ENCODE peak calls at places on chromosomes 16 and 17, in seven cellular contexts. B is endodermal cell, Q is neural progenitor cell, R is H1, C is GM12878, J is mammary epithelial cell, H is HCT116. F is an unnamed sample.

GRCh38 chr16:87764600-87765472 is 950 bp downstream of the KLHDC4 start:
- DNase-seq in Q (no peak), C (no peak), J (no peak), B (no peak), R (no peak), H (no peak), F (no peak)

GRCh38 chr16:84459517-84459894 is 45.0 kb downstream of the MEAK7 start:
- DNase-seq in J (no peak), H (no peak), Q (no peak), C (no peak), R (no peak), B (no peak), F (no peak)

GRCh38 chr16:85173981-85174751 is 61.9 kb upstream of the CIBAR2 start:
- DNase-seq in R (no peak), C (no peak), J (peak), B (peak), Q (peak), H (peak), F (peak)

GRCh38 chr17:65589321-65589720 is 27.9 kb upstream of the AXIN2 start:
- DNase-seq in J (no peak), C (no peak), R (no peak), H (no peak), Q (no peak), B (no peak), F (peak)

GRCh38 chr17:48625502-48626201 is 506 bp downstream of the HOXB9 start:
- DNase-seq in C (no peak), R (peak), H (no peak), B (peak), J (peak), Q (peak), F (peak)

GRCh38 chr16:85752511-85753420 is 1.9 kb upstream of the C16orf74 start:
- DNase-seq in H (no peak), J (peak), Q (peak), C (no peak), B (peak), R (peak), F (no peak)

GRCh38 chr16:54286330-54287017 is at the start of gene IRX3:
- DNase-seq in H (peak), R (peak), J (peak), C (no peak), B (peak), Q (peak), F (peak)

GRCh38 chr16:3149193-3149530 is 14.3 kb downstream of the ZNF213 start:
- DNase-seq in J (no peak), B (no peak), Q (no peak), C (no peak), H (no peak), R (no peak), F (peak)

GRCh38 chr16:6726621-6727020 is 606.0 kb upstream of the RBFOX1 start:
- DNase-seq in J (no peak), R (no peak), H (no peak), C (no peak), Q (no peak), B (no peak), F (no peak)

GRCh38 chr17:34826332-34826731 is 134.9 kb downstream of the CCT6B start:
- DNase-seq in H (no peak), C (no peak), Q (no peak), B (no peak), J (peak), R (no peak), F (no peak)

GRCh38 chr17:75518201-75518600 is 1.9 kb downstream of the TSEN54 start:
- DNase-seq in C (peak), J (no peak), H (no peak), B (no peak), Q (no peak), R (no peak), F (no peak)

GRCh38 chr16:10957771-10958486 is 13.6 kb downstream of the CLEC16A start:
- DNase-seq in B (no peak), Q (no peak), J (peak), C (no peak), H (no peak), R (no peak), F (no peak)

GRCh38 chr17:64608571-64608981 is 53.5 kb downstream of the SMURF2 start:
- DNase-seq in C (no peak), Q (no peak), H (no peak), B (no peak), J (peak), R (no peak), F (no peak)

GRCh38 chr17:76405607-76405966 is 21.2 kb downstream of the SPHK1 start:
- DNase-seq in R (no peak), J (no peak), H (no peak), B (no peak), C (no peak), Q (no peak), F (peak)

GRCh38 chr17:29176500-29177351 is 3.5 kb downstream of the MYO18A start:
- DNase-seq in R (peak), Q (peak), B (peak), J (peak), H (no peak), C (no peak), F (peak)

GRCh38 chr17:3557768-3558583 is at the start of gene TRPV3:
- DNase-seq in Q (no peak), R (no peak), J (peak), B (peak), C (peak), H (peak), F (peak)

GRCh38 chr16:49986351-49987124 is 38.5 kb upstream of the CNEP1R1 start:
- DNase-seq in R (no peak), J (no peak), Q (no peak), C (no peak), B (peak), H (peak), F (no peak)

GRCh38 chr16:75022567-75022966 is 23.7 kb downstream of the ZNRF1 start:
- DNase-seq in R (no peak), Q (no peak), B (no peak), H (no peak), C (no peak), J (no peak), F (no peak)

GRCh38 chr16:72561-73537 is at the start of gene RHBDF1:
- DNase-seq in Q (peak), B (peak), R (peak), J (peak), H (no peak), C (no peak), F (peak)

GRCh38 chr16:87173294-87173883 is 143.8 kb downstream of the C16orf95 start:
- DNase-seq in J (no peak), C (no peak), R (no peak), Q (no peak), B (no peak), H (no peak), F (no peak)

GRCh38 chr17:17387017-17387416 is 83.8 kb downstream of the NT5M start:
- DNase-seq in Q (no peak), J (peak), R (no peak), C (no peak), B (peak), H (peak), F (peak)

GRCh38 chr17:30939059-30939689 is 17.4 kb downstream of the ADAP2 start:
- DNase-seq in C (peak), H (no peak), Q (no peak), R (no peak), B (no peak), J (no peak), F (no peak)

DNA sequence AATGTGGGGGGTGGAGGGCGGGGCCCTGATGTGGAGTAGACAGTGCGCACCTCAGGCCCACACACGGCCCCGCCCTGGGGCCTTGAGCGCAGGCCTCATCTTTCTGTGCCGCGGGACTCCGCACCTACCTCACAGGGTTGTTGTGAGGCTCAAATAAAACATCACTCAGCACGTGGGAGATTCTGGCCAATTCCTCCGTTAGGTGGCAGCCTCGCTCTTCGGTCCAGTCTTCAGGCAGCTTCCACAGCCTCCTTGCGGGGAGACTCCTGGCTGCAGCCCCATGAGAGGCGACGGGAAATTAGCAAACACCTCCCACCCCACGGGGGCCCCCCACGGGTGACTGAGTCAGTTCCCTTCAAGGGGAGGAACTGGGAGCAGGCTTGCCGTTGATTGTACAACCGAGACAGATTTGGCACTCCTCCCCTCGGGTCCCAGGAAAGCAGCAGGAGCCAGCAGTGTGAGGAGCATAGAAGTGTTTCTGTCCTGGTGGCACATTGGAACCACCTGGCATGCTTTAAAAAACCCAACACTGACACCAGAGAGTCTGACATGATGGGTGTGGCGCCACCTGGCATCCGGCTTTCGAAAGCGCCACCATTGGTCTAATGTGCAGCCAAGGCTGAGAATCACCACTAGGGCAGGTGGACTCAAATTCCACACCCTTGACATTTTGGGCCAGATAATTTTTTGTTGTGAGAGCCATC is 7.6 kb downstream of the MRM1 start:
- DNase-seq in R (peak), B (peak), J (peak), Q (peak), H (peak), C (no peak), F (no peak)
- TF ChIP-seq CTCF in R (peak), B (peak), J (peak), Q (peak), H (peak), C (peak), F (peak)

DNA sequence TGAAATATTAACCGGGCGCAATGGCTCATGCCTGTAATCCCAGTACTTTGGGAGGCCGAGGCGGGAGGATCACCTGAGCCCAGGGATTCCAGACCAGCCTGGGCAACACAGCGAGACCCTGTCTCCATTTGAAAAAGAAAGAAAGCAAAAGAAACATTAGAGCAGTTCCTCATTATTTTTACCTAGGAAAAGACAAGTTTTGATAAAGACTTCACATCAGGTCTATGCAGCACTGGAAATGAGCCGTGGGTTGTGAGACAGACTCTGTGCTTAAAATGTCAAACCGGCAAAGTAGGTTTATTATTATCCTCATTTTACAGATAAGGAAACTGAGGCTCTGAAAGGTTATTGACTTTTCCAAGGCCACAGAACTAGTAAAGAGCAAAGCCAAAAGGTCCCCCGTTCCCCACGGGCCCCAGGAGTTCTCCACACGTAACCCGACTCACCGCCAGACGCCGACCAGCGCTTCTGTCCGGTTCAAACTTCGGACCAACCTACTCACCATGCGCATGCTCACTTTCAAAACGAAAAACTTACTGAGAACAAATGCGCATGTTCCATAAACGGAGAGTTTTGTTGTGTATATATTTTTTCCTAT is 393 bp downstream of the TUBD1 start:
- DNase-seq in J (no peak), B (no peak), R (no peak), C (no peak), Q (no peak), H (no peak), F (peak)
- H3K27ac ChIP-seq in J (peak), B (no peak), R (no peak), C (peak), Q (no peak), H (peak), F (peak)

GRCh38 chr17:55770220-55770870 is 19.5 kb downstream of the PCTP start:
- DNase-seq in J (peak), C (no peak), B (no peak), R (no peak), H (peak), Q (peak), F (no peak)
- H3K9ac ChIP-seq in J (no peak), C (no peak), B (no peak), R (no peak), H (no peak), Q (no peak), F (no peak)

GRCh38 chr16:72836985-72837384 is 210.9 kb downstream of the ZFHX3 start:
- DNase-seq in B (peak), Q (peak), J (no peak), H (no peak), R (no peak), C (no peak), F (no peak)
- TF ChIP-seq CTCF in B (peak), Q (peak), J (no peak), H (peak), R (peak), C (no peak), F (no peak)

GRCh38 chr16:28543072-28543471 is 4.3 kb upstream of the NUPR1 start:
- DNase-seq in Q (no peak), H (no peak), J (no peak), C (no peak), R (no peak), B (no peak), F (peak)
- H3K27ac ChIP-seq in Q (no peak), H (no peak), J (no peak), C (no peak), R (no peak), B (no peak), F (no peak)

GRCh38 chr17:80473701-80474100 is 2.7 kb downstream of the NPTX1 start:
- DNase-seq in C (no peak), B (no peak), J (no peak), R (no peak), Q (no peak), H (no peak), F (peak)
- H3K9ac ChIP-seq in C (no peak), B (no peak), J (no peak), R (no peak), Q (no peak), H (no peak), F (no peak)

GRCh38 chr16:1941162-1941923 is 1.7 kb downstream of the MSRB1 start:
- DNase-seq in C (no peak), R (no peak), J (no peak), H (no peak), Q (peak), B (peak), F (no peak)
- TF ChIP-seq CTCF in C (no peak), R (peak), J (peak), H (peak), Q (peak), B (peak), F (peak)

DNA sequence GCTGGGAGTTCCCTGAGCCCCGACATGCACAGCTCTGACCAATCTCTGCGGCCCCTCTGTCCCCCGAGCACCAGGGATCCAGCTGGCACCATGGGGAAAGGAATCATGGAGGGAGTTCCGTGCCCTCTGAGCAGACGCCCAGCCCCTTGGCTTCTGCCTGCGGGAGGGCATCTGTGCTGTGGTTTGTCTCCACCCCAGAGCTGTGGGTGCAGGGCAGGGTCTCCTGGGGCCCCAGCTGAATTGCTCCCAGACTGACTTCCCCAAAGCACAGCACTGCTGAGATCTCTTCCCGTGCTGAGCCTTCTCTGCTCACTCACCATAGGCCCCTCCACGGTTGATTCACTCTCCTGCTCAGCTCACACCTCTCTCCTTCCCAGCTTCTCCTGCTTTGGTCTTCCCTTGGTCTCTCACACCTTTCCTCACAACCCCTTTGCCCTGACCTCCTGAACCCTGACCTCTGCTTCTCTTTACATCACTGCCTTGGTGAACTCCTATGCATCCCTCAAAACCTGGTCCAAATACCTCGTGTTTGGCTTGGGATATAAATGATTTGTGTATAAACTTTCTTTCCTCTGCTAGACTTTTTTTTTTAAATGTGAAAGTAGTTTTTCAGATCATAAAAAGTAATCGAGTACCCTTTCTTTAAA is 265.2 kb downstream of the SEC14L1 start:
- DNase-seq in J (no peak), R (no peak), B (no peak), H (no peak), C (no peak), Q (no peak), F (no peak)
- H3K27ac ChIP-seq in J (no peak), R (no peak), B (no peak), H (no peak), C (peak), Q (no peak), F (no peak)

GRCh38 chr17:13593021-13593751 is 8.5 kb downstream of the HS3ST3A1 start:
- DNase-seq in Q (no peak), C (no peak), H (no peak), J (no peak), R (no peak), B (no peak), F (no peak)

GRCh38 chr17:13587487-13588338 is 14.0 kb downstream of the HS3ST3A1 start:
- DNase-seq in H (no peak), B (no peak), R (no peak), Q (no peak), J (no peak), C (no peak), F (no peak)

GRCh38 chr17:13590441-13590840 is 11.3 kb downstream of the HS3ST3A1 start:
- DNase-seq in J (no peak), R (no peak), H (no peak), C (no peak), B (no peak), Q (no peak), F (no peak)

GRCh38 chr17:13592427-13592826 is 9.3 kb downstream of the HS3ST3A1 start:
- DNase-seq in C (no peak), H (no peak), R (no peak), Q (no peak), J (no peak), B (no peak), F (no peak)

GRCh38 chr17:13589658-13590057 is 12.1 kb downstream of the HS3ST3A1 start:
- DNase-seq in Q (no peak), C (no peak), H (no peak), B (no peak), R (no peak), J (no peak), F (no peak)
- H3K9ac ChIP-seq in Q (no peak), C (no peak), H (no peak), B (no peak), R (no peak), J (no peak), F (no peak)